ENCODE peak calls at places on chromosomes 16 and 17, in six cellular contexts. Y is SK-N-SH, S is neural crest cell, A is progenitor cell of endocrine pancreas, F is NCI-H1092, N is memory B cell. P is an unnamed sample.

GRCh38 chr17:78256705-78257559 is 25.5 kb downstream of the TMEM235 start:
- DNase-seq in F (no peak), Y (peak), S (no peak), N (no peak), A (no peak), P (no peak)

GRCh38 chr16:75383141-75383540 is 50.2 kb downstream of the CFDP1 start:
- DNase-seq in N (no peak), F (no peak), A (no peak), S (no peak), Y (no peak), P (no peak)

GRCh38 chr16:68088130-68088972 is 3.2 kb downstream of the NFATC3 start:
- DNase-seq in Y (no peak), S (no peak), F (no peak), A (no peak), N (no peak), P (no peak)

GRCh38 chr17:5249615-5250014 is 15.0 kb upstream of the SCIMP start:
- DNase-seq in Y (peak), A (peak), F (peak), N (peak), S (peak), P (peak)

GRCh38 chr17:60560860-60561257 is 34.8 kb upstream of the APPBP2 start:
- DNase-seq in Y (no peak), S (no peak), F (no peak), N (no peak), A (no peak), P (no peak)

GRCh38 chr16:72536673-72537435 is 364.9 kb upstream of the PMFBP1 start:
- DNase-seq in A (no peak), F (no peak), Y (no peak), N (no peak), S (no peak), P (no peak)

GRCh38 chr17:8755590-8756255 is 2.6 kb downstream of the SPDYE4 start:
- DNase-seq in Y (no peak), F (no peak), S (no peak), N (no peak), A (no peak), P (no peak)

GRCh38 chr17:45293413-45294211 is 23.2 kb downstream of the MAP3K14 start:
- DNase-seq in F (no peak), Y (no peak), S (no peak), A (no peak), N (no peak), P (no peak)

GRCh38 chr16:1331712-1332617 is 1.5 kb upstream of the BAIAP3 start:
- DNase-seq in S (no peak), N (peak), A (peak), Y (peak), F (peak), P (peak)

GRCh38 chr16:72884573-72884972 is 163.4 kb downstream of the ZFHX3 start:
- DNase-seq in N (no peak), A (no peak), F (peak), S (no peak), Y (no peak), P (no peak)

GRCh38 chr17:1920948-1921351 is 91.1 kb downstream of the RPA1 start:
- DNase-seq in F (no peak), A (no peak), N (no peak), S (no peak), Y (no peak), P (no peak)

GRCh38 chr17:7313890-7314718 is 1.1 kb downstream of the GPS2 start:
- DNase-seq in S (no peak), A (no peak), F (no peak), Y (no peak), N (no peak), P (no peak)

GRCh38 chr16:81127051-81127450 is 30.9 kb upstream of the GCSH start:
- DNase-seq in Y (no peak), S (no peak), F (no peak), A (no peak), N (no peak), P (no peak)

GRCh38 chr17:59754547-59754946 is 47.1 kb downstream of the VMP1 start:
- DNase-seq in S (no peak), N (no peak), F (no peak), Y (no peak), A (no peak), P (no peak)

GRCh38 chr17:71361691-71362450 is 758.9 kb upstream of the SOX9 start:
- DNase-seq in Y (no peak), A (no peak), S (no peak), F (no peak), N (no peak), P (no peak)

GRCh38 chr16:88561485-88562369 is 8.5 kb upstream of the ZC3H18 start:
- DNase-seq in N (peak), Y (peak), S (peak), F (no peak), A (no peak), P (peak)

GRCh38 chr16:67372664-67373063 is 20.6 kb downstream of the TPPP3 start:
- DNase-seq in N (no peak), Y (peak), F (no peak), A (no peak), S (no peak), P (no peak)

GRCh38 chr16:1531638-1531910 is 1.9 kb upstream of the TMEM204 start:
- DNase-seq in N (no peak), F (no peak), S (no peak), Y (no peak), A (no peak), P (no peak)

GRCh38 chr16:55324491-55325447 is 766 bp downstream of the IRX6 start:
- DNase-seq in Y (peak), F (no peak), A (no peak), S (no peak), N (no peak), P (peak)

GRCh38 chr17:43014020-43014615 is 7.5 kb downstream of the IFI35 start:
- DNase-seq in N (no peak), F (no peak), A (no peak), S (no peak), Y (no peak), P (no peak)

GRCh38 chr17:59890720-59891119 is 2.0 kb downstream of the TUBD1 start:
- DNase-seq in N (no peak), S (no peak), A (no peak), F (no peak), Y (no peak), P (no peak)

GRCh38 chr17:61701978-61702377 is 111.0 kb upstream of the NACA2 start:
- DNase-seq in A (no peak), F (no peak), N (no peak), S (no peak), Y (no peak), P (no peak)

GRCh38 chr17:79007504-79008381 is 1.8 kb downstream of the CANT1 start:
- DNase-seq in Y (no peak), A (no peak), S (no peak), N (no peak), F (no peak), P (no peak)

GRCh38 chr17:61317779-61318178 is 81.9 kb upstream of the TBX2 start:
- DNase-seq in S (no peak), A (no peak), N (no peak), Y (no peak), F (no peak), P (no peak)

GRCh38 chr17:37090941-37091340 is 142.2 kb downstream of the AATF start:
- DNase-seq in Y (no peak), F (no peak), A (no peak), S (no peak), N (no peak), P (no peak)

GRCh38 chr16:67594956-67595355 is 32.6 kb downstream of the CTCF start:
- DNase-seq in Y (no peak), N (no peak), A (no peak), S (no peak), F (no peak), P (no peak)

GRCh38 chr17:47941998-47942490 is 673 bp downstream of the PNPO start:
- DNase-seq in Y (peak), S (no peak), F (no peak), A (no peak), N (no peak), P (no peak)

GRCh38 chr17:81684442-81684911 is 666 bp downstream of the HGS start:
- DNase-seq in N (no peak), Y (peak), A (no peak), S (no peak), F (no peak), P (no peak)

GRCh38 chr17:45700171-45701090 is 83.7 kb upstream of the CRHR1 start:
- DNase-seq in Y (no peak), N (no peak), F (no peak), A (no peak), S (no peak), P (no peak)

GRCh38 chr17:28372203-28372944 is 880 bp downstream of the SARM1 start:
- DNase-seq in Y (peak), A (no peak), N (no peak), S (peak), F (no peak), P (no peak)